ENCODE peak calls at places on chromosomes 16 and 17, in five cellular contexts. Q, J, U, M and I are unnamed samples.
A peak's percentile ranks its signal among the peaks of the same experiment; 100 is the strongest.

GRCh38 chr16:84344781-84345180 is 23.6 kb upstream of the ATP2C2 start:
- DNase-seq in U (no peak), M (no peak), Q (no peak), J (no peak), I (no peak)

GRCh38 chr17:6492892-6493674 is 48.8 kb downstream of the PIMREG start:
- DNase-seq in M (no peak), U (no peak), Q (peak; percentile 74), J (no peak), I (no peak)

GRCh38 chr17:82320140-82320840 is 2.9 kb upstream of the CD7 start:
- DNase-seq in U (no peak), Q (no peak), J (no peak), M (no peak), I (no peak)

GRCh38 chr17:62916684-62917571 is 49.1 kb upstream of the TANC2 start:
- DNase-seq in U (no peak), J (no peak), Q (no peak), M (peak; percentile 70), I (peak; percentile 9)

GRCh38 chr17:15233022-15233805 is 31.9 kb downstream of the PMP22 start:
- DNase-seq in J (no peak), U (no peak), Q (peak; percentile 76), M (peak; percentile 75), I (peak; percentile 59)

GRCh38 chr16:58497935-58498334 is 2.0 kb upstream of the NDRG4 start:
- DNase-seq in J (no peak), U (no peak), Q (no peak), M (no peak), I (no peak)

GRCh38 chr17:42414782-42415409 is 8.2 kb downstream of the CAVIN1 start:
- DNase-seq in M (no peak), Q (no peak), U (no peak), J (no peak), I (no peak)

GRCh38 chr17:69050999-69051775 is 9.5 kb downstream of the ABCA9 start:
- DNase-seq in J (no peak), Q (no peak), U (no peak), M (peak; percentile 54), I (peak; percentile 45)

GRCh38 chr17:19022747-19023146 is 18.2 kb upstream of the FAM83G start:
- DNase-seq in M (no peak), U (no peak), Q (no peak), J (no peak), I (no peak)

GRCh38 chr17:58641937-58642336 is 49.9 kb downstream of the TEX14 start:
- DNase-seq in U (no peak), Q (no peak), M (no peak), J (no peak), I (no peak)

GRCh38 chr17:61411114-61411943 is 11.7 kb downstream of the TBX2 start:
- DNase-seq in M (peak; percentile 74), J (peak; percentile 77), Q (peak; percentile 80), U (peak; percentile 82), I (peak; percentile 88)

GRCh38 chr17:44203731-44204452 is 4.2 kb upstream of the ATXN7L3 start:
- DNase-seq in M (peak; percentile 31), Q (peak; percentile 92), U (peak; percentile 79), J (peak; percentile 39), I (peak; percentile 51)

GRCh38 chr17:44221862-44222111 is 2.3 kb upstream of the UBTF start:
- DNase-seq in U (no peak), Q (no peak), J (peak; percentile 54), M (no peak), I (no peak)

GRCh38 chr17:21816592-21817567 is 124.6 kb downstream of the KCNJ18 start:
- DNase-seq in M (no peak), U (no peak), Q (no peak), J (no peak), I (no peak)

GRCh38 chr16:90077757-90078593 is 844 bp upstream of the PRDM7 start:
- DNase-seq in J (no peak), M (peak; percentile 42), Q (peak; percentile 12), U (peak; percentile 67), I (no peak)

GRCh38 chr17:42507671-42508070 is 28.4 kb upstream of the NAGLU start:
- DNase-seq in U (no peak), Q (no peak), J (no peak), M (no peak), I (no peak)

GRCh38 chr17:81050645-81051625 is 16.0 kb downstream of the BAIAP2 start:
- DNase-seq in Q (no peak), M (no peak), J (no peak), U (no peak), I (peak; percentile 80)

GRCh38 chr17:10616502-10617119 is 40.5 kb downstream of the MYH3 start:
- DNase-seq in J (peak; percentile 80), M (peak; percentile 61), Q (peak; percentile 93), U (peak; percentile 99), I (peak; percentile 75)

GRCh38 chr17:2171725-2172446 is 117.0 kb downstream of the HIC1 start:
- DNase-seq in M (peak; percentile 99), J (no peak), Q (peak; percentile 66), U (no peak), I (peak; percentile 99)

GRCh38 chr16:4064950-4065352 is 51.3 kb downstream of the ADCY9 start:
- DNase-seq in J (no peak), U (peak; percentile 14), M (no peak), Q (no peak), I (no peak)

GRCh38 chr16:54107803-54108202 is 178.8 kb downstream of the IRX3 start:
- DNase-seq in M (no peak), U (no peak), Q (peak; percentile 10), J (no peak), I (no peak)

GRCh38 chr17:44775136-44775837 is 16.5 kb downstream of the ADAM11 start:
- DNase-seq in U (peak; percentile 99), Q (peak; percentile 100), M (peak; percentile 95), J (peak; percentile 98), I (peak; percentile 98)

GRCh38 chr17:17815436-17816200 is 21.2 kb downstream of the SREBF1 start:
- DNase-seq in U (no peak), J (no peak), Q (no peak), M (no peak), I (no peak)

GRCh38 chr17:67784364-67785121 is 40.8 kb upstream of the BPTF start:
- DNase-seq in M (no peak), U (no peak), Q (peak; percentile 11), J (no peak), I (no peak)

GRCh38 chr16:79287424-79287917 is 313.1 kb downstream of the MAF start:
- DNase-seq in M (no peak), J (no peak), U (no peak), Q (no peak), I (no peak)
- H2BK15ac ChIP-seq in M (no peak overlapping the region), J (no peak overlapping the region), U (peak overlapping the region; percentile 83), Q (no peak overlapping the region), I (no peak overlapping the region)

GRCh38 chr17:28340374-28340773 is 4.8 kb downstream of the TNFAIP1 start:
- DNase-seq in U (no peak), M (no peak), Q (no peak), J (no peak), I (no peak)

GRCh38 chr17:28338056-28338768 is 2.7 kb downstream of the TNFAIP1 start:
- DNase-seq in M (peak; percentile 86), J (no peak), U (no peak), Q (peak; percentile 57), I (peak; percentile 95)

GRCh38 chr17:28341516-28341915 is 6.0 kb downstream of the TNFAIP1 start:
- DNase-seq in M (no peak), J (no peak), Q (no peak), U (no peak), I (no peak)

GRCh38 chr17:28342313-28342712 is 6.8 kb downstream of the TNFAIP1 start:
- DNase-seq in Q (no peak), U (no peak), M (no peak), J (no peak), I (no peak)

DNA sequence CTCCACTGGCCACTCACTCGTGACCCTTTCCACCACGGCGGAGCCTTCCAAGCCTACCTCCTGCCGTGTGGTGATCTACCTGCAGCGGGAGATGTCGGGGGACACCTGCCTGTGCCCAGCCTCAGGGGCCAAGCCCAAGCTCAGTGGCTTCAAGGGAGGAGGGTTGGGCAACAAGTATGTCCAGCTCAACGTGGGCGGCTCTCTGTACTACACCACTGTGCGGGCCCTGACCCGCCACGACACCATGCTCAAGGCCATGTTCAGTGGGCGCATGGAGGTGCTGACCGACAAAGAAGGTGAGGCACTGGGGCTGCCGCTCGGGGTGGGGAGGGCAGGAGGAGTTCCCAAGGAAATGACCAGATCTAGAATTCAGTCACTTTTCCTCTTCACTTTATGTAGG is 3.9 kb downstream of the TNFAIP1 start:
- DNase-seq in Q (no peak), M (no peak), U (no peak), J (no peak), I (no peak)
- H3K4ac ChIP-seq in Q (no peak overlapping the region), M (no peak overlapping the region), U (no peak overlapping the region), J (no peak overlapping the region), I (no peak overlapping the region)

DNA sequence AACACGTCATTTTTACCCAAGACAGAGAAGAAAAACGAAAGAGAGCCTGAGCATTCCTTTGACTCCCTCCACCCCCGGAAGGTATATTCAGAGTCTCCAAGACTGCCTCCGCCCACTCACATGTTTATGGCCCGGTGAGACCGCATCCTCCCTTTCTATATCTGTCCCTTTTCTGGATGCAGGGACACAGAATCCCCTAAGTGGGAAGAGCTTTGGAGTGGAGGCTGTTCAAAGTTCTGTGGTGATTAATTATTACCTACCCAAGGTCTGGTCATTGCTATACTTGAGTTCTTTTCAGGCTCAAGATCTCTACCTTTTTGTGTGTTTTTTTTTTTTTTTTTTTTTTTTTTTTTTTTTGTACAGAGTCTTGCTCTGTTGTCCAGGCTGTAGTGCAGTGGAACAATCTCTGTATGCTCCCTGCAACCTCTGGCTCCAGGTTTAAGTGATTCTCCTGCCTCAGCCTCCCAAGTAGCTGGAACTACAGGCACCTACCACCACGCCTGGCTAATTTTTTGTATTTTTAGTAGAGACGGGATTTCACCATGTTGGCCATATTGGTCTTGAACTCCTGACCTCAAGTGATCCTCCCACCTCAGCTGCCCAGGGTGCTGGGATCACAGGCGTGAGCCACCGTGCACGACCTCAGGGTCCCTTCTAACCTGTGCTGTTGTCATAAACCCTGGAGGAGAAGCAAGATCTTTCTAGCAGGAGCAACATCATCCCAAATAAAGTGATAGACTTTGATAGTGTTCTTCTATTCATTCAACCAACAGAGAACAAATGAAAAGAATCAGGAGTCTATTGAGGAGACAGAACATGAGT is 407.1 kb downstream of the WWOX start:
- DNase-seq in M (no peak), Q (no peak), J (no peak), U (no peak), I (no peak)
- H3K4me3 ChIP-seq in M (no peak overlapping the region), Q (no peak overlapping the region), J (no peak overlapping the region), U (no peak overlapping the region), I (peak overlapping the region; percentile 77)

GRCh38 chr17:75783803-75784472 is 668 bp upstream of the UNK start:
- DNase-seq in J (no peak), U (peak; percentile 56), M (no peak), Q (no peak), I (no peak)
- H2BK15ac ChIP-seq in J (no peak overlapping the region), U (peak overlapping the region; percentile 93), M (peak overlapping the region; percentile 85), Q (no peak overlapping the region), I (peak overlapping the region; percentile 73)

DNA sequence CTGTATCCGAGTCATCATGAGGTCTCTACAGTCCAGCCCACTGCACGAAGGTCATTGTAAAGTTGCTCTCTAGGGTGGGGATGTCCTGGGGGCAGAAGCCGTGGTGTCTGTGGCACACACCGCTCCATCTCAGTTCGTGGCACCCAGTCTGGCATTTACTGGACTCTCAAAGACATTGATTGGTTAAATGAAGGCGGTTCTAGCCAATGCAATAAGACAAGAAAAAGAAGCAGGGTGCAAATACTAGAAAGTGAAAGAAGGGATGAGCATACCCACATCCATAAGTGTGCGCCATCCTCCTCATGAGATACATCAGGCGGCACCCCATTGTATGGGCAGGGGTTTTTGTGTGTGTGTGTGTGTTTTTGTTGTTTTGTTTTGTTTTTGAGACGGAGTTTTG is 10.7 kb upstream of the ATP2A3 start:
- DNase-seq in M (no peak), J (no peak), U (no peak), Q (no peak), I (no peak)
- H3K4ac ChIP-seq in M (no peak overlapping the region), J (no peak overlapping the region), U (no peak overlapping the region), Q (no peak overlapping the region), I (no peak overlapping the region)